ENCODE peak calls at places on chromosome 4, in nine cellular contexts. Y is stimulated activated CD8-positive, alpha-beta memory T cell treated with anti-CD3 and anti-CD28 coated beads, Interleukin-2, amount 100 ng/mL, for 48 hours; B is RPMI8226; P is hippocampal formation; F is fibroblast of lung; I is NCI-H2081; T is AG20443; G is AG08395; M is left cardiac atrium. K is an unnamed sample.

GRCh38 chr4:142850478-142850877 is 4.4 kb upstream of the INPP4B start:
- DNase-seq in T (peak; percentile 9), I (peak; percentile 0), F (no peak), M (no peak), G (no peak), B (no peak), Y (no peak), P (no peak), K (no peak)

GRCh38 chr4:53011176-53011575 is 149.1 kb downstream of the RASL11B start:
- DNase-seq in B (no peak), Y (no peak), T (no peak), M (no peak), P (no peak), I (no peak), G (no peak), F (no peak), K (no peak)

GRCh38 chr4:20520901-20521300 is 179.4 kb upstream of the PACRGL start:
- DNase-seq in I (no peak), G (peak; percentile 73), F (peak; percentile 80), M (no peak), T (peak; percentile 52), B (no peak), P (no peak), Y (no peak), K (no peak)

GRCh38 chr4:140871368-140871767 is 115.2 kb upstream of the TBC1D9 start:
- DNase-seq in M (no peak), I (peak; percentile 6), F (peak; percentile 25), B (no peak), T (no peak), G (no peak), Y (no peak), P (no peak), K (no peak)

GRCh38 chr4:107312366-107312765 is 276.3 kb upstream of the DKK2 start:
- DNase-seq in G (peak; percentile 7), B (no peak), T (peak; percentile 13), I (no peak), P (no peak), M (no peak), F (peak; percentile 48), Y (no peak), K (no peak)

GRCh38 chr4:29581469-29581868 is 1138.7 kb upstream of the PCDH7 start:
- DNase-seq in M (peak; percentile 25), I (no peak), F (peak; percentile 5), Y (no peak), G (no peak), B (no peak), P (peak; percentile 3), T (no peak), K (no peak)

GRCh38 chr4:58587856-58588255 is 1477.7 kb upstream of the IGFBP7 start:
- DNase-seq in Y (no peak), I (no peak), G (no peak), P (no peak), T (no peak), F (no peak), B (no peak), M (no peak), K (no peak)

GRCh38 chr4:159764343-159764952 is 661.6 kb downstream of the RAPGEF2 start:
- DNase-seq in F (peak; percentile 69), I (peak; percentile 61), B (peak; percentile 31), P (peak; percentile 1), T (peak; percentile 33), Y (no peak), M (no peak), G (peak; percentile 2), K (peak; percentile 18)

GRCh38 chr4:181592221-181592745 is 650.9 kb upstream of the TENM3 start:
- DNase-seq in P (no peak), Y (no peak), G (no peak), I (no peak), B (no peak), T (no peak), F (peak; percentile 55), M (no peak), K (peak; percentile 12)

GRCh38 chr4:188934320-188934975 is 795.2 kb downstream of the TRIML1 start:
- DNase-seq in Y (no peak), M (no peak), F (peak; percentile 78), B (no peak), G (no peak), I (no peak), T (no peak), P (no peak), K (no peak)

GRCh38 chr4:7757501-7758443 is 181.9 kb downstream of the AFAP1 start:
- DNase-seq in F (no peak), G (no peak), I (no peak), T (no peak), Y (no peak), B (no peak), P (no peak), M (no peak), K (no peak)

GRCh38 chr4:37726666-37727065 is 40.5 kb upstream of the RELL1 start:
- DNase-seq in I (no peak), M (no peak), T (no peak), P (no peak), G (no peak), F (peak; percentile 90), Y (no peak), B (no peak), K (no peak)

GRCh38 chr4:11698846-11699590 is 270.3 kb upstream of the HS3ST1 start:
- DNase-seq in P (no peak), I (no peak), B (no peak), M (no peak), T (no peak), Y (no peak), F (peak; percentile 91), G (no peak), K (no peak)

GRCh38 chr4:71004281-71004851 is 10.9 kb downstream of the DCK start:
- DNase-seq in P (no peak), G (no peak), Y (peak; percentile 41), M (no peak), F (no peak), T (no peak), B (peak; percentile 19), I (no peak), K (peak; percentile 71)

GRCh38 chr4:109930469-109930868 is 17.8 kb downstream of the EGF start:
- DNase-seq in I (no peak), F (no peak), Y (no peak), P (no peak), M (no peak), T (no peak), B (no peak), G (no peak), K (no peak)

GRCh38 chr4:71460368-71460767 is 121.5 kb downstream of the SLC4A4 start:
- DNase-seq in I (peak; percentile 19), Y (no peak), B (no peak), P (no peak), T (no peak), G (no peak), F (no peak), M (no peak), K (no peak)

GRCh38 chr4:120156115-120156718 is 89.6 kb upstream of the MAD2L1 start:
- DNase-seq in P (no peak), Y (no peak), I (peak; percentile 54), F (peak; percentile 69), M (no peak), G (peak; percentile 20), B (peak; percentile 57), T (peak; percentile 14), K (peak; percentile 81)

GRCh38 chr4:1470816-1471442 is 64.7 kb upstream of the NKX1-1 start:
- DNase-seq in P (no peak), G (no peak), T (no peak), F (no peak), B (no peak), Y (no peak), I (no peak), M (peak; percentile 9), K (no peak)

GRCh38 chr4:55247521-55247920 is 98.5 kb upstream of the SRD5A3 start:
- DNase-seq in F (no peak), B (no peak), T (no peak), I (no peak), Y (no peak), G (no peak), M (no peak), P (no peak), K (no peak)

GRCh38 chr4:169179609-169180526 is 90.9 kb downstream of the SH3RF1 start:
- DNase-seq in I (peak; percentile 22), B (no peak), P (no peak), Y (no peak), G (peak; percentile 25), T (peak; percentile 41), F (peak; percentile 53), M (no peak), K (no peak)

GRCh38 chr4:152606800-152607577 is 71.1 kb upstream of the FBXW7 start:
- DNase-seq in P (no peak), G (no peak), M (no peak), I (no peak), Y (no peak), B (no peak), T (no peak), F (no peak), K (no peak)